ENCODE peak calls at places on chromosomes 13 and 19, in four cellular contexts. M is GM23248, N is neural progenitor cell, J is GM23338. T is an unnamed sample. For H3K4me1, the result is how much of the 10 kb centered on the place peaks cover.

GRCh38 chr19:47434088-47434487 is 14.8 kb upstream of the MEIS3 start:
- DNase-seq in M (no peak), J (no peak), N (no peak), T (no peak)

GRCh38 chr19:17755977-17756670 is 4.8 kb downstream of the FCHO1 start:
- DNase-seq in J (peak), N (peak), M (no peak), T (peak)

GRCh38 chr19:46955114-46955812 is 64.4 kb upstream of the NPAS1 start:
- DNase-seq in N (no peak), J (no peak), M (peak), T (peak)

GRCh38 chr13:41224113-41225110 is 30.0 kb upstream of the KBTBD7 start:
- DNase-seq in J (no peak), M (peak), N (no peak), T (no peak)

GRCh38 chr13:40352807-40353562 is 313.5 kb downstream of the FOXO1 start:
- DNase-seq in N (no peak), J (no peak), M (peak), T (no peak)

GRCh38 chr13:94344126-94344863 is 135.2 kb downstream of the DCT start:
- DNase-seq in M (peak), J (peak), N (no peak), T (no peak)

GRCh38 chr13:23087884-23088283 is 92.9 kb upstream of the SGCG start:
- DNase-seq in M (peak), N (peak), J (peak), T (peak)

GRCh38 chr13:85657942-85658341 is 141.3 kb downstream of the SLITRK6 start:
- DNase-seq in M (no peak), N (no peak), J (no peak), T (no peak)

GRCh38 chr13:82654851-82655517 is 1227.3 kb downstream of the SLITRK1 start:
- DNase-seq in J (no peak), N (no peak), M (peak), T (no peak)

GRCh38 chr13:79767126-79767525 is 286.2 kb downstream of the NDFIP2 start:
- DNase-seq in N (no peak), M (no peak), J (no peak), T (no peak)

GRCh38 chr13:41835871-41836270 is 125.0 kb downstream of the VWA8 start:
- DNase-seq in N (no peak), M (peak), J (no peak), T (no peak)

GRCh38 chr13:51222510-51223283 is 499 bp downstream of the FAM124A start:
- DNase-seq in M (peak), J (peak), N (peak), T (no peak)

GRCh38 chr19:56707821-56708220 is 36.3 kb upstream of the ZNF835 start:
- DNase-seq in N (no peak), J (no peak), M (no peak), T (no peak)

GRCh38 chr19:38134538-38135149 is 89.4 kb downstream of the DPF1 start:
- DNase-seq in N (peak), J (peak), M (peak), T (peak)

GRCh38 chr13:105502193-105502592 is 1033.3 kb downstream of the EFNB2 start:
- DNase-seq in N (peak), J (peak), M (no peak), T (no peak)

GRCh38 chr19:17075860-17076538 is 422 bp downstream of the MYO9B start:
- DNase-seq in M (peak), J (peak), N (peak), T (peak)

GRCh38 chr19:44677019-44677809 is 5.9 kb downstream of the CEACAM19 start:
- DNase-seq in N (peak), M (peak), J (peak), T (peak)

GRCh38 chr19:54189020-54189667 is at the start of gene MBOAT7:
- DNase-seq in N (no peak), J (no peak), M (no peak), T (peak)

GRCh38 chr13:42893346-42893745 is 98.7 kb downstream of the EPSTI1 start:
- DNase-seq in M (peak), N (no peak), J (no peak), T (no peak)

GRCh38 chr19:9848060-9848459 is 12.9 kb downstream of the PIN1 start:
- DNase-seq in N (peak), J (peak), M (no peak), T (peak)

GRCh38 chr19:48394331-48395169 is 1.1 kb downstream of the GRIN2D start:
- DNase-seq in N (no peak), J (peak), M (peak), T (no peak)

GRCh38 chr13:32905864-32906180 is 110.4 kb upstream of the KL start:
- DNase-seq in M (peak), J (no peak), N (no peak), T (no peak)

GRCh38 chr13:98853791-98854191 is 101.3 kb upstream of the SLC15A1 start:
- DNase-seq in J (no peak), M (peak), N (no peak), T (no peak)

GRCh38 chr19:10238172-10238783 is 7.1 kb upstream of the S1PR2 start:
- DNase-seq in M (peak), J (no peak), N (no peak), T (peak)

GRCh38 chr13:30610311-30610710 is 7.4 kb upstream of the USPL1 start:
- DNase-seq in N (no peak), J (no peak), M (no peak), T (no peak)

GRCh38 chr13:101121608-101122007 is 294.7 kb downstream of the NALCN start:
- DNase-seq in J (peak), M (no peak), N (peak), T (no peak)

GRCh38 chr19:50486823-50487515 is 10.3 kb upstream of the GARIN5A start:
- DNase-seq in M (peak), N (peak), J (peak), T (peak)

GRCh38 chr19:35751839-35752745 is 3.7 kb downstream of the LIN37 start:
- DNase-seq in J (no peak), M (no peak), N (no peak), T (no peak)

GRCh38 chr13:71240906-71241305 is 626.1 kb downstream of the DACH1 start:
- DNase-seq in J (peak), N (peak), M (no peak), T (no peak)

GRCh38 chr13:20142019-20142926 is 18.6 kb downstream of the GJA3 start:
- DNase-seq in J (peak), N (no peak), M (no peak), T (no peak)

GRCh38 chr13:20140487-20140886 is 20.4 kb downstream of the GJA3 start:
- DNase-seq in J (no peak), M (no peak), N (no peak), T (no peak)

GRCh38 chr13:20144141-20144850 is 16.6 kb downstream of the GJA3 start:
- DNase-seq in M (no peak), N (no peak), J (no peak), T (no peak)

GRCh38 chr13:20142927-20143480 is 17.8 kb downstream of the GJA3 start:
- DNase-seq in N (no peak), M (no peak), J (no peak), T (no peak)

GRCh38 chr13:20141238-20142018 is 19.4 kb downstream of the GJA3 start:
- DNase-seq in M (no peak), N (no peak), J (no peak), T (no peak)
- H3K4me1 ChIP-seq in M (under half), N (under half), J (under half), T (under half)

GRCh38 chr13:21445759-21446158 is 13.3 kb downstream of the ZDHHC20 start:
- DNase-seq in M (no peak), N (no peak), J (peak), T (no peak)

DNA sequence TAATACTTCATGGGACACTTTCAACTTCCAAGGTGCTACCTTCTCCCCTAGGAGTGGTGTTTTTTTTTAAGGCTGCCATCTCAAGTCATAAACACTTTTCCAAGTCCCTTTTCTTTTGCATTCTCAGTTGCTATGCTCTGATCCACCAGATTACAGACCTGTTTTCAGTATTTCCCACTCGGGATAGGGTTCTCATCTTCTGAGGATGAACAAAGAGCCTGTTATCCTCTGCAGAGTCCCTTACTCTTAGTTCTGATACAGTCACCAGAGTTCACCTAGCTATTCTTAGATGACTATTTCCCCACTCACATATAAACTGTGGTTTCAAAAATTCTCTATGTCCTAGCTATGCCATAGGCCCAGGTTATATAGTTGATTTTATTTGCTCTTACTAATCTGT is 15.9 kb downstream of the ZDHHC20 start:
- DNase-seq in M (no peak), N (no peak), J (no peak), T (no peak)
- TF ChIP-seq EZH2phosphoT487 in M (no peak), N (no peak), J (no peak), T (no peak)

DNA sequence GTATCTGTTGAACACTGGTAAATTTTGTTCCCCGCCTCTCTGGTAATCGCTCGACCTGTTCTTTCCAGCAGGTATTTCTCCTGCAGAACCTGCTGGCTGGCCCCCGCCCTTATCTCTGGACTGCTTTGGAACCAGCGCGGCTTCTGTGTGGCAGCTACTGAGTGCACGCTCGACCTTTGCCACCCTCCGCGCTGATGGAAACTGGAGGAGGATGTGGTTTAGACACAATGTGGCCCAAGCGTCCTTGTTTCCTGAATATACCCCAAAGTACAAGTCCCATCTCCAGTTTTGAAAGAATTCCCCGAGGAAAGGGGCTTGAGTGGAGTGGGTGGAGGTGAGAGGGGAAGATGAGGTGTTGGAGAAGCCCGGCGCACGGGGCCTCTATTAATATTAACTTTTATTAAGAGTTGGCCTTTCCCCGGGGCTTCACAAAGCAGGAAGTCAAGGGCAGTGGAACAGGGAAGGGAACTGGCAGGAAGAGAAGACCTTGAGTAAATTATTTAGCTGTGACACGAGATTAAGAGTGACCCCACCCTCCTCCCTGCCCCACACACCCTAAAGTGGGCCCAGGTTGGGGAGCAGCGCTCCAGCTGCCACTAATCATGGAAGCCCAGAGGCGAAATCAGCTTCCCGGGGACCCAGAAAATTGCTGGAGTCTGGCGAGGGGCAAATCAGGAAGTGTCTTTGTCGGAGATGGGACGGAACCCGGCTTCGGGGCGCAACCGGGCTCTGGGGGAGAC is 16.0 kb downstream of the CDX2 start:
- DNase-seq in M (no peak), N (peak), J (no peak), T (no peak)
- H3K4me3 ChIP-seq in M (peak), N (peak), J (peak), T (no peak)

GRCh38 chr13:50129923-50130685 is 114.9 kb downstream of the KCNRG start:
- DNase-seq in M (peak), J (peak), N (peak), T (peak)

GRCh38 chr13:50129065-50129922 is 114.0 kb downstream of the KCNRG start:
- DNase-seq in J (peak), M (no peak), N (peak), T (peak)

GRCh38 chr13:50127017-50127725 is 111.9 kb downstream of the KCNRG start:
- DNase-seq in J (peak), M (peak), N (peak), T (no peak)

GRCh38 chr13:50127726-50128291 is 112.6 kb downstream of the KCNRG start:
- DNase-seq in M (no peak), N (peak), J (peak), T (no peak)

GRCh38 chr13:50128406-50129048 is 113.3 kb downstream of the KCNRG start:
- DNase-seq in J (peak), M (no peak), N (peak), T (peak)
- H3K4me1 ChIP-seq in J (half or more), M (under half), N (half or more), T (half or more)

T was measured in OCI-LY7.